ENCODE peak calls at places on chromosomes 13 and 19, in five cellular contexts. P is esophagus squamous epithelium, G is gastrocnemius medialis, A is IMR-90, J is NB4. E is an unnamed sample.

GRCh38 chr13:39810091-39810877 is 154.8 kb downstream of the COG6 start:
- DNase-seq in P (no peak), G (no peak), A (no peak), J (no peak), E (no peak)

GRCh38 chr13:106340249-106340648 is 195.2 kb downstream of the EFNB2 start:
- DNase-seq in P (no peak), G (no peak), A (no peak), J (no peak), E (no peak)

GRCh38 chr13:99605417-99606321 is 104.4 kb downstream of the TM9SF2 start:
- DNase-seq in P (no peak), G (peak; percentile 58), A (no peak), J (peak; percentile 69), E (peak; percentile 48)

GRCh38 chr13:45178349-45179142 is 22.3 kb downstream of the KCTD4 start:
- DNase-seq in P (no peak), G (no peak), A (peak; percentile 93), J (no peak), E (no peak)

GRCh38 chr13:37929308-37929707 is 59.7 kb upstream of the TRPC4 start:
- DNase-seq in P (no peak), G (no peak), A (no peak), J (no peak), E (no peak)

GRCh38 chr13:22235950-22236290 is 565.0 kb downstream of the FGF9 start:
- DNase-seq in P (no peak), G (no peak), A (no peak), J (no peak), E (no peak)

GRCh38 chr13:50713849-50714248 is 129.6 kb downstream of the DLEU7 start:
- DNase-seq in P (no peak), G (no peak), A (peak; percentile 59), J (peak; percentile 99), E (no peak)

GRCh38 chr13:100887729-100888151 is 213.1 kb upstream of the TMTC4 start:
- DNase-seq in P (no peak), G (no peak), A (peak; percentile 82), J (peak; percentile 56), E (no peak)

GRCh38 chr19:5343848-5344247 is 3.2 kb upstream of the PTPRS start:
- DNase-seq in P (no peak), G (no peak), A (peak; percentile 47), J (no peak), E (no peak)

GRCh38 chr19:39200066-39200817 is 3.5 kb downstream of the NCCRP1 start:
- DNase-seq in P (no peak), G (no peak), A (no peak), J (no peak), E (no peak)

GRCh38 chr13:109666656-109667448 is 119.5 kb downstream of the IRS2 start:
- DNase-seq in P (no peak), G (no peak), A (peak; percentile 16), J (no peak), E (no peak)

GRCh38 chr19:16623576-16623975 is 4.4 kb downstream of the MED26 start:
- DNase-seq in P (no peak), G (no peak), A (no peak), J (no peak), E (no peak)
- TF ChIP-seq POLR2A in P (no peak), G (no peak), A (no peak), J (no peak), E (no peak)

DNA sequence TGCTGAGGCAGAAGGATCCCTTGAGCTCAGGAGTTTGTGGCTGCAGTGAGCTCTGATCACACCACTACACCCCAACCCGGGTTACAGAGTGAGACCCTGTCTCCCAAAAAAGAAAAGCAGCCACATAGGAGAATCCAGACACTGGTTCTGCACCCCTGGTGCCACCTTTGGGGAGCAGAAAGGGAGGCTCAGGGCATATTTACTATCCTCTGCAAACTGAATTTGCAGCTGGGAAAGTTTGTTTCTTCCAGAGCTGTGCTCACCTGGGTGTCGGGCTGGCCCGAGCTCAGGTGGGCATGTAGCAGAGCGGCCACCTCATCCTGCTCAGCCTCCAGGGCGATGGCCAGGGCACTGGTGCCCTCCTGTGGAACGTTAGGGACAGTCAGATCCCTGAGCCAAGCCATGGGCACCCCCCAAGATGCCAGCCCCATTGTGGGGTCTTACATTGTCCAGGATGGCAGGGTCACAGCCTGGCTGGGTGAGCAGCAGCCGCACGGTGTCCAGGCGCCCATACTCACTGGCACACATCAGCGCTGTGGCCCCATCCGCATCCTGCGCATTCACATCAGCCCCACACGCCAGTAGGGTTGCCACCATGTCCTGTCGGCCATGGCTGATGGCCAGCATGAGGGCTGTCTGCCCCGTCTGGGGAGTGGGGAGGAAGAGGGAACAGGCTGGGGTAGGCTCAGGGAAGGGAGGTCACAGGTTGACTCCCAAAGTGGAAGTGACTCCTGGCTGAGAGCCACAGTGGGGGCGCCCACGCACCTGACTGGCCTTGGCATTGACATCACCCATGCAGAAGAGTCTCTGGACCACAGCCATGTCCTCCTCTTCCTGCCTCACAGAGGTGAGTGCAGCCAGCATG is 3.1 kb downstream of the RPS28 start:
- DNase-seq in P (no peak), G (no peak), A (no peak), J (peak; percentile 68), E (no peak)
- TF ChIP-seq POLR2A in P (no peak), G (no peak), A (no peak), J (peak; percentile 66), E (no peak)

DNA sequence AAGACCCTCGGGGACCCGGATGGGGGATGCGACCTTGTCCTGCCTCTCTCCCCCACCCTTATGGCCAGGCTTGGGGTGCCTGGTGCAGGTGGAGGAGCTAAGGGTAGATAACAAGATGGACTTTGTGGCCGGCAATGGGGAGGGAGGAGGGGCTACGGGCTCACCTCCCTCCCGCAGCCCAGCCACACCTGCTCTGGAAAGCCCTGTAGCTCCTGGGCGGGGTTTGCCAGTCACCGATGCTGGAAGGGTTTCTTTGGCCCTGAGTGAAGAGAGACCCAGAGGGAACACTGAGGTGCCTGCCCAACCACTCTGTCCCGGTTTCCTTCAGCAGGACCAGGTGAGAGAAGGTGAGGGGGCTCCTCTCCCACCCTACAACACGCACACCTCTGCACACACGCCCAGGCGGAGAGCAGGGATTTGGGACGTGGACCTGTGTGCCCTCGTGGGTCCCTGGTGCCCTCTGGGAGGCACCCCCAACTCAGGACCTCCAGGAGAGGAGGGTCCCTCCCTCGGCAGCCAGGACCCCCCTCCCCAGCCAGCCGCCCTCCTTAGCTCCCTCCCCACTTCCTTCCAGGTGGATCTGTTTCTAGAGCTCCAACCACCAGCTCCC is at the start of gene FUT2:
- DNase-seq in P (no peak), G (no peak), A (no peak), J (no peak), E (no peak)
- TF ChIP-seq POLR2A in P (peak; percentile 58), G (no peak), A (no peak), J (no peak), E (no peak)

GRCh38 chr19:7679771-7680605 is 645 bp upstream of the TRAPPC5 start:
- DNase-seq in P (no peak), G (no peak), A (no peak), J (no peak), E (no peak)

GRCh38 chr19:7682175-7682855 is 1.7 kb downstream of the TRAPPC5 start:
- DNase-seq in P (no peak), G (no peak), A (no peak), J (no peak), E (peak; percentile 46)

GRCh38 chr19:7681336-7682174 is 922 bp downstream of the TRAPPC5 start:
- DNase-seq in P (peak; percentile 46), G (peak; percentile 78), A (peak; percentile 70), J (peak; percentile 99), E (peak; percentile 73)

GRCh38 chr19:7679017-7679720 is 1.5 kb upstream of the TRAPPC5 start:
- DNase-seq in P (no peak), G (no peak), A (no peak), J (peak; percentile 53), E (no peak)

DNA sequence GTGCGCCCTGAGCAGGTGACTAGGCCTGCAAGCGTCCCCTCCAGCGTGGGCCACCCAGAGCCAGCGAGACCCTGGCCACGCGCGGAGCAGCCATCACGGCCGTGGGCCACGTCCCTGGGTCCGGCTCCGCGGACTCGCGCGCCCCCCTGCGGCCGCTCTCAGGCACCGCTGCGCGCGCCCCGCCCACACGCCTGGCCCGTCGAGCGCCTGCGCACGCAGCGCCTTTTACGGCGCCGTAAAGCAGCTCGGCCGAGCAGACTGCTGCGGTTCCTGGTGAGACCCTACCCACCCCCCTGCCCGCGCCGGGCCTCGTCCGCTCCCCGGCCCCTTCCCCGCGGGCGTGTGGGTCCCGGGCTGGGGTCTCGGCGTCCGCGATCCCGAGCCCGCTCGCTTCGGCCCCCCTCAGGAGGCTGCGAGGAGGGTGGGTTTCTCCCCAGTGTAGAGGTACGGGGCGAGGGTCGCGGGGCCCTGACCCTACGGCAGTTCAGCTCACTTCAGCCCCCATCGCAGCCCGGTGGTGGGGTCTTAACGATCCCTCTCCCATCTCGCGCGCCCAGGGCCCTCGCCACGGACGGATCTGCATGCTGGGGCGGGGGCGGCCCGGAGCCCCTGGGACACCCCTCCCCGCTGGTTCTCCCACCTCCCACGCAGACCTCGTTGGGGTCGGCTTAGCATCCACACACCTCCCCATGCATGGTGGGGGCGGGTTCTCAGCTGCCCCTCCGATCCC is at the start of gene TRAPPC5:
- DNase-seq in P (no peak), G (peak; percentile 77), A (peak; percentile 76), J (peak; percentile 91), E (peak; percentile 94)
- TF ChIP-seq POLR2A in P (no peak), G (peak; percentile 77), A (no peak), J (peak; percentile 65), E (peak; percentile 33)

GRCh38 chr19:56538254-56538760 is 441 bp upstream of the ZFP28 start:
- DNase-seq in P (peak; percentile 47), G (peak; percentile 87), A (peak; percentile 85), J (peak; percentile 73), E (peak; percentile 93)
- TF ChIP-seq POLR2A in P (no peak), G (peak; percentile 34), A (no peak), J (no peak), E (no peak)

GRCh38 chr19:48325265-48325910 is at the start of gene EMP3:
- DNase-seq in P (no peak), G (peak; percentile 64), A (peak; percentile 92), J (peak; percentile 99), E (peak; percentile 91)
- TF ChIP-seq POLR2A in P (peak; percentile 51), G (peak; percentile 33), A (peak; percentile 94), J (no peak), E (peak; percentile 73)

DNA sequence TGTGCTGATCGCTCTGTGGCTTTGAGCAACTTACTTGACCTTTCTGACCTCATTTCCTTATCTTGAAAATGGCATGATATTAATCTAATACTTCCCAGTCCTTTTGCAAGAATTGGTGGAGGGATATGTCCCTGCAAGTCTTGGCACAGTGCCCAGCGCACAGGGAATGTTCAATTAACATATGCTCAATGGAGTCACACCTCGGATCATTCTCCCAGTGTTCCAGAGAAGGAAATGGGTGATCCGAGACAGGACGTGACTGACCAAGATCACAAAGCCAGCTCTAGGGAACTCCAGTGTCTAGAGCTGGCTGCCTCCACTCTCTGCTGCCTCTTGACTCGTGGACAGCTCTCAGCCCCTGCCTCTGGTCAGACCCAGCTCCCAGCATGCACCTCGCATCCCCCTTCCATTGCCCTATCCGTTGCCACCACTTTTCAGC is 3.6 kb downstream of the CDC42EP5 start:
- DNase-seq in P (no peak), G (no peak), A (no peak), J (no peak), E (no peak)
- TF ChIP-seq POLR2A in P (no peak), G (no peak), A (no peak), J (no peak), E (no peak)

DNA sequence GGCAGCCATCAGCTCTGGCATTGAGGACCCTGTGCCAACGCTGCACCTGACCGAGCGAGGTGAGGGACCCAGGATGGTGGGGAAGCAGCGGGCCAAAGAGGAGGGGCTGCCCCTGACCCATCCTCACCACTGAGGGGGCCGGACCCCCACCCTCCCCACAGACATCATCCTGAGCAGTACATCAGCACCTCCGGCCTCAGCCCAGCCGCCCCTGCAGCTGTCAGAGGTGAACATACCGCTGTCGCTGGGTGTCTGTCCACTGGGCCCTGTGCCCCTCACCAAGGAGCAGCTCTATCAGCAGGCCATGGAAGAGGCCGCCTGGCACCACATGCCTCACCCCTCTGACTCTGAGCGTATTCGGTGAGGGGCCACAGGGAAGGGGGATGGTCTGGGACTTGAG is 7.3 kb downstream of the LENG1 start:
- DNase-seq in P (no peak), G (no peak), A (no peak), J (no peak), E (no peak)
- TF ChIP-seq POLR2A in P (no peak), G (no peak), A (no peak), J (no peak), E (no peak)

E was measured in ovary.